ENCODE peak calls at places on chromosomes 6 and 20, in four cellular contexts. W is mammary epithelial cell; Z is naive thymus-derived CD4-positive, alpha-beta T cell; J is HS-5. I is an unnamed sample.

GRCh38 chr20:24504331-24505285 is 35.2 kb downstream of the SYNDIG1 start:
- DNase-seq in W (no peak), Z (no peak), J (no peak), I (no peak)

GRCh38 chr6:98833101-98834059 is 994 bp upstream of the POU3F2 start:
- DNase-seq in W (no peak), Z (no peak), J (no peak), I (peak; percentile 17)

GRCh38 chr6:157606516-157606915 is 216.5 kb upstream of the SNX9 start:
- DNase-seq in W (no peak), Z (no peak), J (no peak), I (no peak)

GRCh38 chr6:88636871-88637270 is 326.5 kb downstream of the RNGTT start:
- DNase-seq in W (no peak), Z (no peak), J (no peak), I (no peak)

GRCh38 chr6:157800420-157801237 is 22.4 kb upstream of the SNX9 start:
- DNase-seq in W (peak; percentile 68), Z (no peak), J (no peak), I (peak; percentile 39)

GRCh38 chr6:116200619-116201249 is 53.1 kb downstream of the TSPYL4 start:
- DNase-seq in W (peak; percentile 80), Z (no peak), J (no peak), I (no peak)

GRCh38 chr6:156687875-156688549 is 89.2 kb upstream of the ARID1B start:
- DNase-seq in W (no peak), Z (no peak), J (no peak), I (no peak)

GRCh38 chr6:85278456-85279035 is 171.3 kb upstream of the NT5E start:
- DNase-seq in W (no peak), Z (no peak), J (no peak), I (no peak)

GRCh38 chr6:86423571-86423970 is 513.8 kb upstream of the HTR1E start:
- DNase-seq in W (no peak), Z (no peak), J (no peak), I (no peak)

GRCh38 chr6:89021629-89022028 is 58.2 kb upstream of the RNGTT start:
- DNase-seq in W (peak; percentile 37), Z (no peak), J (no peak), I (no peak)

GRCh38 chr20:3651204-3651970 is 11.8 kb downstream of the GFRA4 start:
- DNase-seq in W (no peak), Z (no peak), J (no peak), I (no peak)

GRCh38 chr6:168132531-168133184 is 53.6 kb upstream of the FRMD1 start:
- DNase-seq in W (no peak), Z (no peak), J (no peak), I (peak; percentile 56)

GRCh38 chr6:70864404-70864803 is 92.5 kb downstream of the B3GAT2 start:
- DNase-seq in W (no peak), Z (no peak), J (no peak), I (no peak)

GRCh38 chr6:84771732-84772131 is 7.3 kb upstream of the TBX18 start:
- DNase-seq in W (no peak), Z (no peak), J (no peak), I (no peak)